ENCODE peak calls at places on chromosomes 4 and X, in five cellular contexts. One of them, this sample, is unnamed.

GRCh38 chr4:173013232-173013932 is 155.2 kb upstream of the GALNT7 start:
- DNase-seq in stimulated activated CD4-positive, alpha-beta T cell treated with anti-CD3 and anti-CD28 coated beads, Interleukin-2, amount 100 ng/mL, for 24 hours: peak; percentile 69
- DNase-seq in Right ventricle myocardium superior: no peak
- DNase-seq in fibroblast of mammary gland: peak; percentile 52
- DNase-seq in AG09319: no peak
- DNase-seq in this sample: no peak

GRCh38 chr4:87498446-87498900 is 30.7 kb downstream of the SPARCL1 start:
- DNase-seq in stimulated activated CD4-positive, alpha-beta T cell treated with anti-CD3 and anti-CD28 coated beads, Interleukin-2, amount 100 ng/mL, for 24 hours: no peak
- DNase-seq in Right ventricle myocardium superior: no peak
- DNase-seq in fibroblast of mammary gland: peak; percentile 81
- DNase-seq in AG09319: peak; percentile 35
- DNase-seq in this sample: no peak

GRCh38 chr4:20062054-20062453 is 189.7 kb upstream of the SLIT2 start:
- DNase-seq in stimulated activated CD4-positive, alpha-beta T cell treated with anti-CD3 and anti-CD28 coated beads, Interleukin-2, amount 100 ng/mL, for 24 hours: no peak
- DNase-seq in Right ventricle myocardium superior: no peak
- DNase-seq in fibroblast of mammary gland: no peak
- DNase-seq in AG09319: no peak
- DNase-seq in this sample: no peak

GRCh38 chr4:40199999-40200880 is 3.4 kb downstream of the RHOH start:
- DNase-seq in stimulated activated CD4-positive, alpha-beta T cell treated with anti-CD3 and anti-CD28 coated beads, Interleukin-2, amount 100 ng/mL, for 24 hours: peak; percentile 68
- DNase-seq in Right ventricle myocardium superior: no peak
- DNase-seq in fibroblast of mammary gland: peak; percentile 54
- DNase-seq in AG09319: no peak
- DNase-seq in this sample: no peak

GRCh38 chr4:158799013-158799770 is 30.4 kb downstream of the FNIP2 start:
- DNase-seq in stimulated activated CD4-positive, alpha-beta T cell treated with anti-CD3 and anti-CD28 coated beads, Interleukin-2, amount 100 ng/mL, for 24 hours: no peak
- DNase-seq in Right ventricle myocardium superior: no peak
- DNase-seq in fibroblast of mammary gland: no peak
- DNase-seq in AG09319: no peak
- DNase-seq in this sample: no peak

GRCh38 chr4:89146196-89146595 is 34.9 kb downstream of the TIGD2 start:
- DNase-seq in stimulated activated CD4-positive, alpha-beta T cell treated with anti-CD3 and anti-CD28 coated beads, Interleukin-2, amount 100 ng/mL, for 24 hours: no peak
- DNase-seq in Right ventricle myocardium superior: no peak
- DNase-seq in fibroblast of mammary gland: no peak
- DNase-seq in AG09319: no peak
- DNase-seq in this sample: no peak

GRCh38 chr4:8699063-8699385 is 106.5 kb downstream of the CPZ start:
- DNase-seq in stimulated activated CD4-positive, alpha-beta T cell treated with anti-CD3 and anti-CD28 coated beads, Interleukin-2, amount 100 ng/mL, for 24 hours: no peak
- DNase-seq in Right ventricle myocardium superior: no peak
- DNase-seq in fibroblast of mammary gland: no peak
- DNase-seq in AG09319: no peak
- DNase-seq in this sample: no peak

GRCh38 chrX:76148011-76148665 is 24.7 kb upstream of the PBDC1 start:
- DNase-seq in stimulated activated CD4-positive, alpha-beta T cell treated with anti-CD3 and anti-CD28 coated beads, Interleukin-2, amount 100 ng/mL, for 24 hours: peak; percentile 17
- DNase-seq in Right ventricle myocardium superior: no peak
- DNase-seq in fibroblast of mammary gland: peak; percentile 51
- DNase-seq in AG09319: no peak
- DNase-seq in this sample: no peak

GRCh38 chr4:80362578-80363181 is 27.1 kb downstream of the CFAP299 start:
- DNase-seq in stimulated activated CD4-positive, alpha-beta T cell treated with anti-CD3 and anti-CD28 coated beads, Interleukin-2, amount 100 ng/mL, for 24 hours: peak; percentile 49
- DNase-seq in Right ventricle myocardium superior: no peak
- DNase-seq in fibroblast of mammary gland: peak; percentile 43
- DNase-seq in AG09319: no peak
- DNase-seq in this sample: no peak

GRCh38 chr4:38730493-38730829 is 52.3 kb downstream of the TLR10 start:
- DNase-seq in stimulated activated CD4-positive, alpha-beta T cell treated with anti-CD3 and anti-CD28 coated beads, Interleukin-2, amount 100 ng/mL, for 24 hours: no peak
- DNase-seq in Right ventricle myocardium superior: no peak
- DNase-seq in fibroblast of mammary gland: no peak
- DNase-seq in AG09319: no peak
- DNase-seq in this sample: no peak

GRCh38 chr4:107283587-107284559 is 247.8 kb upstream of the DKK2 start:
- DNase-seq in stimulated activated CD4-positive, alpha-beta T cell treated with anti-CD3 and anti-CD28 coated beads, Interleukin-2, amount 100 ng/mL, for 24 hours: no peak
- DNase-seq in Right ventricle myocardium superior: no peak
- DNase-seq in fibroblast of mammary gland: peak; percentile 97
- DNase-seq in AG09319: peak; percentile 71
- DNase-seq in this sample: no peak

GRCh38 chrX:123961268-123962005 is at the start of gene STAG2:
- DNase-seq in stimulated activated CD4-positive, alpha-beta T cell treated with anti-CD3 and anti-CD28 coated beads, Interleukin-2, amount 100 ng/mL, for 24 hours: peak; percentile 65
- DNase-seq in Right ventricle myocardium superior: peak; percentile 78
- DNase-seq in fibroblast of mammary gland: peak; percentile 88
- DNase-seq in AG09319: peak; percentile 73
- DNase-seq in this sample: peak; percentile 80

GRCh38 chr4:18111100-18111499 is 89.5 kb upstream of the LCORL start:
- DNase-seq in stimulated activated CD4-positive, alpha-beta T cell treated with anti-CD3 and anti-CD28 coated beads, Interleukin-2, amount 100 ng/mL, for 24 hours: no peak
- DNase-seq in Right ventricle myocardium superior: no peak
- DNase-seq in fibroblast of mammary gland: no peak
- DNase-seq in AG09319: no peak
- DNase-seq in this sample: no peak

GRCh38 chr4:57073559-57073958 is 36.6 kb downstream of the IGFBP7 start:
- DNase-seq in stimulated activated CD4-positive, alpha-beta T cell treated with anti-CD3 and anti-CD28 coated beads, Interleukin-2, amount 100 ng/mL, for 24 hours: no peak
- DNase-seq in Right ventricle myocardium superior: no peak
- DNase-seq in fibroblast of mammary gland: no peak
- DNase-seq in AG09319: no peak
- DNase-seq in this sample: no peak

GRCh38 chrX:39894626-39895025 is 203.1 kb downstream of the BCOR start:
- DNase-seq in stimulated activated CD4-positive, alpha-beta T cell treated with anti-CD3 and anti-CD28 coated beads, Interleukin-2, amount 100 ng/mL, for 24 hours: no peak
- DNase-seq in Right ventricle myocardium superior: no peak
- DNase-seq in fibroblast of mammary gland: no peak
- DNase-seq in AG09319: no peak
- DNase-seq in this sample: peak; percentile 61

GRCh38 chrX:44223150-44223549 is 120.3 kb downstream of the EFHC2 start:
- DNase-seq in stimulated activated CD4-positive, alpha-beta T cell treated with anti-CD3 and anti-CD28 coated beads, Interleukin-2, amount 100 ng/mL, for 24 hours: no peak
- DNase-seq in Right ventricle myocardium superior: no peak
- DNase-seq in fibroblast of mammary gland: peak; percentile 80
- DNase-seq in AG09319: peak; percentile 8
- DNase-seq in this sample: no peak

GRCh38 chr4:112170451-112170993 is 25.3 kb downstream of the FAM241A start:
- DNase-seq in stimulated activated CD4-positive, alpha-beta T cell treated with anti-CD3 and anti-CD28 coated beads, Interleukin-2, amount 100 ng/mL, for 24 hours: no peak
- DNase-seq in Right ventricle myocardium superior: no peak
- DNase-seq in fibroblast of mammary gland: peak; percentile 97
- DNase-seq in AG09319: peak; percentile 68
- DNase-seq in this sample: no peak

GRCh38 chr4:151766691-151767090 is 5.9 kb upstream of the GATB start:
- DNase-seq in stimulated activated CD4-positive, alpha-beta T cell treated with anti-CD3 and anti-CD28 coated beads, Interleukin-2, amount 100 ng/mL, for 24 hours: no peak
- DNase-seq in Right ventricle myocardium superior: no peak
- DNase-seq in fibroblast of mammary gland: no peak
- DNase-seq in AG09319: no peak
- DNase-seq in this sample: no peak

GRCh38 chr4:108270466-108271450 is 102.0 kb upstream of the LEF1 start:
- DNase-seq in stimulated activated CD4-positive, alpha-beta T cell treated with anti-CD3 and anti-CD28 coated beads, Interleukin-2, amount 100 ng/mL, for 24 hours: no peak
- DNase-seq in Right ventricle myocardium superior: no peak
- DNase-seq in fibroblast of mammary gland: peak; percentile 70
- DNase-seq in AG09319: peak; percentile 45
- DNase-seq in this sample: no peak

GRCh38 chr4:138681000-138681604 is 334.5 kb upstream of the NOCT start:
- DNase-seq in stimulated activated CD4-positive, alpha-beta T cell treated with anti-CD3 and anti-CD28 coated beads, Interleukin-2, amount 100 ng/mL, for 24 hours: peak; percentile 81
- DNase-seq in Right ventricle myocardium superior: peak; percentile 77
- DNase-seq in fibroblast of mammary gland: peak; percentile 76
- DNase-seq in AG09319: peak; percentile 56
- DNase-seq in this sample: peak; percentile 78

GRCh38 chrX:40021647-40022046 is 76.1 kb downstream of the BCOR start:
- DNase-seq in stimulated activated CD4-positive, alpha-beta T cell treated with anti-CD3 and anti-CD28 coated beads, Interleukin-2, amount 100 ng/mL, for 24 hours: no peak
- DNase-seq in Right ventricle myocardium superior: no peak
- DNase-seq in fibroblast of mammary gland: no peak
- DNase-seq in AG09319: no peak
- DNase-seq in this sample: no peak

GRCh38 chr4:95548738-95549245 is at the start of gene UNC5C:
- DNase-seq in stimulated activated CD4-positive, alpha-beta T cell treated with anti-CD3 and anti-CD28 coated beads, Interleukin-2, amount 100 ng/mL, for 24 hours: no peak
- DNase-seq in Right ventricle myocardium superior: peak; percentile 85
- DNase-seq in fibroblast of mammary gland: no peak
- DNase-seq in AG09319: no peak
- DNase-seq in this sample: peak; percentile 56

GRCh38 chr4:115629270-115629669 is 515.9 kb upstream of the NDST4 start:
- DNase-seq in stimulated activated CD4-positive, alpha-beta T cell treated with anti-CD3 and anti-CD28 coated beads, Interleukin-2, amount 100 ng/mL, for 24 hours: no peak
- DNase-seq in Right ventricle myocardium superior: no peak
- DNase-seq in fibroblast of mammary gland: no peak
- DNase-seq in AG09319: no peak
- DNase-seq in this sample: no peak

GRCh38 chr4:7059673-7060072 is 8.2 kb downstream of the GRPEL1 start:
- DNase-seq in stimulated activated CD4-positive, alpha-beta T cell treated with anti-CD3 and anti-CD28 coated beads, Interleukin-2, amount 100 ng/mL, for 24 hours: no peak
- DNase-seq in Right ventricle myocardium superior: no peak
- DNase-seq in fibroblast of mammary gland: no peak
- DNase-seq in AG09319: no peak
- DNase-seq in this sample: no peak

GRCh38 chr4:177879851-177880250 is 437.6 kb upstream of the AGA start:
- DNase-seq in stimulated activated CD4-positive, alpha-beta T cell treated with anti-CD3 and anti-CD28 coated beads, Interleukin-2, amount 100 ng/mL, for 24 hours: no peak
- DNase-seq in Right ventricle myocardium superior: no peak
- DNase-seq in fibroblast of mammary gland: no peak
- DNase-seq in AG09319: no peak
- DNase-seq in this sample: no peak

GRCh38 chrX:140664939-140665338 is 44.6 kb upstream of the LINC00632 start:
- DNase-seq in stimulated activated CD4-positive, alpha-beta T cell treated with anti-CD3 and anti-CD28 coated beads, Interleukin-2, amount 100 ng/mL, for 24 hours: no peak
- DNase-seq in Right ventricle myocardium superior: no peak
- DNase-seq in fibroblast of mammary gland: peak; percentile 16
- DNase-seq in AG09319: no peak
- DNase-seq in this sample: no peak

GRCh38 chr4:77833158-77833724 is 14.1 kb upstream of the CNOT6L start:
- DNase-seq in stimulated activated CD4-positive, alpha-beta T cell treated with anti-CD3 and anti-CD28 coated beads, Interleukin-2, amount 100 ng/mL, for 24 hours: no peak
- DNase-seq in Right ventricle myocardium superior: no peak
- DNase-seq in fibroblast of mammary gland: no peak
- DNase-seq in AG09319: no peak
- DNase-seq in this sample: no peak

GRCh38 chr4:109414938-109415337 is 18.7 kb upstream of the SEC24B start:
- DNase-seq in stimulated activated CD4-positive, alpha-beta T cell treated with anti-CD3 and anti-CD28 coated beads, Interleukin-2, amount 100 ng/mL, for 24 hours: no peak
- DNase-seq in Right ventricle myocardium superior: no peak
- DNase-seq in fibroblast of mammary gland: no peak
- DNase-seq in AG09319: no peak
- DNase-seq in this sample: no peak

This sample was measured in lower lobe of right lung.